ENCODE peak calls at places on chromosomes 12 and 14, in six cellular contexts. One of them, this sample, is unnamed.

GRCh38 chr14:86779416-86779815 is 1213.6 kb downstream of the GALC start:
- DNase-seq in AG09309: no peak
- DNase-seq in left lung: no peak
- DNase-seq in HCT116: no peak
- DNase-seq in astrocyte of the spinal cord: no peak
- DNase-seq in AG10803: peak; percentile 29
- DNase-seq in this sample: peak; percentile 75

GRCh38 chr12:116087399-116087798 is 190.1 kb downstream of the MED13L start:
- DNase-seq in HCT116: no peak
- DNase-seq in left lung: no peak
- DNase-seq in AG09309: no peak
- DNase-seq in AG10803: no peak
- DNase-seq in astrocyte of the spinal cord: no peak
- DNase-seq in this sample: no peak

GRCh38 chr14:84874436-84874835 is 655.5 kb upstream of the FLRT2 start:
- DNase-seq in HCT116: no peak
- DNase-seq in AG10803: no peak
- DNase-seq in astrocyte of the spinal cord: no peak
- DNase-seq in left lung: no peak
- DNase-seq in AG09309: no peak
- DNase-seq in this sample: no peak

GRCh38 chr14:27587103-27587502 is 989.3 kb upstream of the NOVA1 start:
- DNase-seq in HCT116: no peak
- DNase-seq in left lung: no peak
- DNase-seq in astrocyte of the spinal cord: no peak
- DNase-seq in AG10803: no peak
- DNase-seq in AG09309: no peak
- DNase-seq in this sample: no peak

GRCh38 chr12:24948452-24948815 is 467 bp downstream of the BCAT1 start:
- DNase-seq in astrocyte of the spinal cord: peak; percentile 50
- DNase-seq in HCT116: no peak
- DNase-seq in AG10803: peak; percentile 52
- DNase-seq in AG09309: no peak
- DNase-seq in left lung: no peak
- DNase-seq in this sample: peak; percentile 28

GRCh38 chr12:123546281-123546680 is 12.8 kb upstream of the RILPL1 start:
- DNase-seq in left lung: no peak
- DNase-seq in HCT116: no peak
- DNase-seq in astrocyte of the spinal cord: no peak
- DNase-seq in AG09309: no peak
- DNase-seq in AG10803: peak; percentile 18
- DNase-seq in this sample: peak; percentile 82

GRCh38 chr14:79581912-79582576 is 629.3 kb downstream of the DIO2 start:
- DNase-seq in left lung: no peak
- DNase-seq in AG09309: no peak
- DNase-seq in AG10803: peak; percentile 15
- DNase-seq in HCT116: no peak
- DNase-seq in astrocyte of the spinal cord: peak; percentile 42
- DNase-seq in this sample: peak; percentile 35

GRCh38 chr12:130633771-130634170 is 82.3 kb downstream of the RIMBP2 start:
- DNase-seq in left lung: no peak
- DNase-seq in AG09309: no peak
- DNase-seq in HCT116: no peak
- DNase-seq in AG10803: no peak
- DNase-seq in astrocyte of the spinal cord: no peak
- DNase-seq in this sample: peak; percentile 7

GRCh38 chr12:4279120-4279690 is 5.6 kb downstream of the CCND2 start:
- DNase-seq in HCT116: no peak
- DNase-seq in left lung: no peak
- DNase-seq in AG10803: no peak
- DNase-seq in AG09309: no peak
- DNase-seq in astrocyte of the spinal cord: no peak
- DNase-seq in this sample: no peak
- H3K4me3 ChIP-seq in HCT116: no peak overlapping the region
- H3K4me3 ChIP-seq in left lung: no peak overlapping the region
- H3K4me3 ChIP-seq in AG10803: no peak overlapping the region
- H3K4me3 ChIP-seq in AG09309: no peak overlapping the region
- H3K4me3 ChIP-seq in astrocyte of the spinal cord: no peak overlapping the region
- H3K4me3 ChIP-seq in this sample: no peak overlapping the region

DNA sequence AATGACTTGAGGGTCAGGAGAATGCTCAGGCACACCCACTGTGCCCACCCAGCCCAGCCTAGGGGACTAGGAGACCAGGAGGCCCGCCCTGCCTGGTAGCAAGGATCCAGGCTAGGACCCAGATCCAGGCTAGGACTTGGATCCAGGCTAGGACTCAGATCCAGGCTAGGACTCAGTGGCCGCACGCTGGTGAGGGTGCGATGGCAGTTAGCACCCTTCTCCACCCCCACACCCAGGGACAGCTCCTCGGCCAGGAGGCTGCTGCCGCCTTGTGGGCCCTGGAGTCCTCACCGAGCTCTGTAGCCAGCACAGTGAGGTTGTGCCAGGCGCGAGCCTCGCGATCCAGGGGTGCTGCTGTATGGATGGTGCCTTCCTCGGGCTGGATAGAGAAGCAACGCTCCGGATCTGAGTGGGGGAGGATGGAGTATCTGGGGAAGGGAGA is 5.1 kb downstream of the CDH24 start:
- DNase-seq in AG09309: no peak
- DNase-seq in left lung: no peak
- DNase-seq in HCT116: no peak
- DNase-seq in AG10803: no peak
- DNase-seq in astrocyte of the spinal cord: no peak
- DNase-seq in this sample: peak; percentile 47
- TF ChIP-seq CTCF in AG09309: peak; percentile 22
- TF ChIP-seq CTCF in left lung: no peak
- TF ChIP-seq CTCF in HCT116: no peak
- TF ChIP-seq CTCF in AG10803: peak; percentile 12
- TF ChIP-seq CTCF in astrocyte of the spinal cord: peak; percentile 41
- TF ChIP-seq CTCF in this sample: peak; percentile 48

GRCh38 chr14:34027130-34027989 is 76.5 kb upstream of the EGLN3 start:
- DNase-seq in AG10803: no peak
- DNase-seq in astrocyte of the spinal cord: no peak
- DNase-seq in AG09309: no peak
- DNase-seq in HCT116: no peak
- DNase-seq in left lung: no peak
- DNase-seq in this sample: no peak

GRCh38 chr14:34027990-34028490 is 77.2 kb upstream of the EGLN3 start:
- DNase-seq in AG09309: no peak
- DNase-seq in left lung: no peak
- DNase-seq in HCT116: no peak
- DNase-seq in AG10803: no peak
- DNase-seq in astrocyte of the spinal cord: no peak
- DNase-seq in this sample: no peak

GRCh38 chr14:34023824-34024767 is 73.2 kb upstream of the EGLN3 start:
- DNase-seq in AG10803: no peak
- DNase-seq in HCT116: peak; percentile 2
- DNase-seq in left lung: no peak
- DNase-seq in AG09309: no peak
- DNase-seq in astrocyte of the spinal cord: no peak
- DNase-seq in this sample: peak; percentile 47

GRCh38 chr14:34025325-34026017 is 74.6 kb upstream of the EGLN3 start:
- DNase-seq in AG09309: no peak
- DNase-seq in HCT116: no peak
- DNase-seq in AG10803: no peak
- DNase-seq in astrocyte of the spinal cord: no peak
- DNase-seq in left lung: no peak
- DNase-seq in this sample: no peak

DNA sequence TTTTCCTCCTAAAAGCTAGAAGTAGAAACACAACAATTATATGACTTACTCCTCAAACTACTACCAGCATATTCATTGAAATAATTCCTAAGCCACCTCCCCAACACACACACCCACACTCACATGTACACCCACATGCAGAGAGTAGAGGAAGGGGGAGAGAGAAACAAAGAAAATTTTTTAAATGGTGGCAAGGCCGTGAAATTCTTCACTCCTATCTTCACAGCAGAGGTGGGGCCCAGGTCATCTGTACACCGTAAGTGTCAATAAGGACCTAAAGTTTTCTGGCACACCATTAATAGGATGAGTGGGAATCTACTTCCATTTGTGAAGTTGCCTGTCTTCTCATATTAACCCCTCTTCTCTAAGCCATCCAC is 73.9 kb upstream of the EGLN3 start:
- DNase-seq in AG09309: no peak
- DNase-seq in left lung: no peak
- DNase-seq in astrocyte of the spinal cord: no peak
- DNase-seq in AG10803: no peak
- DNase-seq in HCT116: no peak
- DNase-seq in this sample: no peak
- H3K4me3 ChIP-seq in AG09309: no peak overlapping the region
- H3K4me3 ChIP-seq in left lung: no peak overlapping the region
- H3K4me3 ChIP-seq in astrocyte of the spinal cord: no peak overlapping the region
- H3K4me3 ChIP-seq in AG10803: no peak overlapping the region
- H3K4me3 ChIP-seq in HCT116: no peak overlapping the region
- H3K4me3 ChIP-seq in this sample: no peak overlapping the region

GRCh38 chr12:67843257-67843656 is 146.0 kb upstream of the IFNG-AS1 start:
- DNase-seq in HCT116: no peak
- DNase-seq in AG09309: no peak
- DNase-seq in left lung: no peak
- DNase-seq in astrocyte of the spinal cord: no peak
- DNase-seq in AG10803: no peak
- DNase-seq in this sample: no peak

GRCh38 chr12:67842124-67842523 is 147.1 kb upstream of the IFNG-AS1 start:
- DNase-seq in left lung: no peak
- DNase-seq in AG09309: no peak
- DNase-seq in HCT116: no peak
- DNase-seq in astrocyte of the spinal cord: no peak
- DNase-seq in AG10803: no peak
- DNase-seq in this sample: no peak
- TF ChIP-seq CTCF in left lung: no peak
- TF ChIP-seq CTCF in AG09309: no peak
- TF ChIP-seq CTCF in HCT116: no peak
- TF ChIP-seq CTCF in astrocyte of the spinal cord: no peak
- TF ChIP-seq CTCF in AG10803: no peak
- TF ChIP-seq CTCF in this sample: no peak

DNA sequence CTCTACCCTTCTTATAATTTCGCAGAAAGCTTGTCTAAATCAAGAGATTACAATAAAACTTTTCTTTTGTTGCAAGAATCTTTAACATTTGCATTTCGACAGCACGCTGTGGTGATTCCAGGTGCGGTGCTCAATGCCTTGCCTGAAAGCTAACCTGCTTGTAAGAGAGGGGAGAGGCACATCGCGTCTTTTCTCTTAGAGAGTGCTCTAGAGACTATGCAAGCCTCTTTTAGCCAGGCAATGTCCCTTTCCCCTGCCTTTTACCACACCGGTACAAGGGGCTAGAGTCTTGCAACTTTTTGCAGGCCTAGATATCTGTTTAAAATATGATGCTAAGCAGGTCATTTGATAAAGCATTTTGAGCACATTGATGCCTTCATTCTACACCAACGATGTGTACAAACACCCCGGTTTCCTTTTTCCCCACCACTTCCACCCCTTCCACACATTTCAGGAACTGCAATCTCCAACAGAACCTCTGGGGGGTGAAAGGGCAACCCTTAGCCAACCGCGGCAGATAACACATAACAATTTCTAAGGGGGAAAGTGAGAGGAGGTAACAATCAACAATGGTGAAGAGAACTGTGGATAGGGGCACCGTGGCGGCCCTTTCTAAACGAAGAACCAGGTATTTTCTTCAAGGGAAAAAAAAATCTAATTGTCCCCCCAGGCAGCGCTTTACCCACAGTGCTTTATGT is 1.3 kb downstream of the KITLG start:
- DNase-seq in HCT116: no peak
- DNase-seq in astrocyte of the spinal cord: no peak
- DNase-seq in left lung: no peak
- DNase-seq in AG09309: no peak
- DNase-seq in AG10803: no peak
- DNase-seq in this sample: peak; percentile 42
- H3K4me3 ChIP-seq in HCT116: peak overlapping the region; percentile 86
- H3K4me3 ChIP-seq in astrocyte of the spinal cord: peak overlapping the region; percentile 92
- H3K4me3 ChIP-seq in left lung: peak overlapping the region; percentile 68
- H3K4me3 ChIP-seq in AG09309: peak overlapping the region; percentile 90
- H3K4me3 ChIP-seq in AG10803: peak overlapping the region; percentile 87
- H3K4me3 ChIP-seq in this sample: peak overlapping the region; percentile 89

GRCh38 chr14:32933943-32934890 is 4.5 kb upstream of the NPAS3 start:
- DNase-seq in left lung: no peak
- DNase-seq in AG09309: no peak
- DNase-seq in astrocyte of the spinal cord: peak; percentile 47
- DNase-seq in HCT116: no peak
- DNase-seq in AG10803: peak; percentile 29
- DNase-seq in this sample: no peak

GRCh38 chr14:32934891-32935633 is 3.6 kb upstream of the NPAS3 start:
- DNase-seq in left lung: no peak
- DNase-seq in AG10803: peak; percentile 4
- DNase-seq in HCT116: no peak
- DNase-seq in astrocyte of the spinal cord: no peak
- DNase-seq in AG09309: no peak
- DNase-seq in this sample: no peak

GRCh38 chr14:32932921-32933622 is 5.6 kb upstream of the NPAS3 start:
- DNase-seq in left lung: no peak
- DNase-seq in AG10803: no peak
- DNase-seq in HCT116: no peak
- DNase-seq in AG09309: no peak
- DNase-seq in astrocyte of the spinal cord: no peak
- DNase-seq in this sample: no peak

GRCh38 chr14:32932302-32932920 is 6.3 kb upstream of the NPAS3 start:
- DNase-seq in astrocyte of the spinal cord: no peak
- DNase-seq in AG09309: no peak
- DNase-seq in left lung: no peak
- DNase-seq in AG10803: no peak
- DNase-seq in HCT116: no peak
- DNase-seq in this sample: no peak

GRCh38 chr14:32933623-32933942 is 5.1 kb upstream of the NPAS3 start:
- DNase-seq in left lung: no peak
- DNase-seq in AG10803: peak; percentile 51
- DNase-seq in astrocyte of the spinal cord: peak; percentile 55
- DNase-seq in AG09309: no peak
- DNase-seq in HCT116: no peak
- DNase-seq in this sample: no peak
- TF ChIP-seq CTCF in left lung: no peak
- TF ChIP-seq CTCF in AG10803: peak; percentile 51
- TF ChIP-seq CTCF in astrocyte of the spinal cord: peak; percentile 41
- TF ChIP-seq CTCF in AG09309: peak; percentile 20
- TF ChIP-seq CTCF in HCT116: no peak
- TF ChIP-seq CTCF in this sample: no peak

DNA sequence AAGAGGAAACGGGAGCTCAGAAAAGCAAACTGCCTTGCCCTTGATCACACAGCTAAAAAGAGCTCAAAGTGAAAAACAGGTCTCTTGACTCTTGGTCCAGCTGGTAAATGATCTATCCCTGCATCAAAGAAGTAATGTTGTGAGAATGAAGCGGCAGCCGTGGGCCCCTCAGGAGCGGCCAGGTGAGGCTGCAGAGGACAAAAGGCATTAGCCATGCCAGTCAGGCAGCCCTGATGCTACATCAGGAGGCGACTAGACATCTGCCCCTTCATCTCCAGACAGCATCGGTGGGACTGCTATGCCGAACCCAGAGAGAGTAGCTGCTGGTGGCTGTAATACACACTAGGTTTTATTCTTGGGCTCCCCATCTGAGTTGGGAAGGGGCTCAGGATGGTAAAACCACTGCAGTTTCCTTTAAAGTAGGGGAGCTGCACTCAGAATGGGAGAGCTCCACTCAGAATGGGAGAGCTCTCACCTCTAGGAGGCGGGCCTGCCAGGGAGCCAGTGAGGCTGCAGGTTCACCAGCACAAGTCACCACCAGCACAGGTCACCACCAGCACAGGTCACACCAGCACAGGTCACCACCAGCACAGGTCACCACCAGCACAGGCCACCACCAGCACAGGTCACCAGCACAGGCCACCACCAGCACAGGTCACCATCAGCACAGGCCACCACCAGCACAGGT is 120.1 kb downstream of the TSPAN9 start:
- DNase-seq in left lung: no peak
- DNase-seq in HCT116: no peak
- DNase-seq in AG10803: no peak
- DNase-seq in astrocyte of the spinal cord: no peak
- DNase-seq in AG09309: no peak
- DNase-seq in this sample: no peak
- H3K4me3 ChIP-seq in left lung: no peak overlapping the region
- H3K4me3 ChIP-seq in HCT116: no peak overlapping the region
- H3K4me3 ChIP-seq in AG10803: no peak overlapping the region
- H3K4me3 ChIP-seq in astrocyte of the spinal cord: no peak overlapping the region
- H3K4me3 ChIP-seq in AG09309: no peak overlapping the region
- H3K4me3 ChIP-seq in this sample: no peak overlapping the region

This sample was measured in epithelial cell of esophagus.